ENCODE peak calls at places on chromosomes 12 and 14, in nine cellular contexts. U is GM12865; L is mesenchymal stem cell; Z is ovary; Q is activated CD8-positive, alpha-beta memory T cell treated with anti-CD3 and anti-CD28 coated beads for 48 hours; H is K562; B is GF-D8; G is stimulated activated CD8-positive, alpha-beta memory T cell treated with anti-CD3 and anti-CD28 coated beads, Interleukin-15, amount 100 ng/mL, for 4 hours; K is NCI-H446. T is an unnamed sample.

GRCh38 chr12:43425361-43425760 is 126.6 kb downstream of the ADAMTS20 start:
- DNase-seq in U (no peak), L (no peak), Z (no peak), Q (no peak), H (no peak), B (no peak), G (no peak), K (no peak), T (no peak)

GRCh38 chr14:83425138-83425537 is 1891.5 kb upstream of the SEL1L start:
- DNase-seq in U (no peak), L (no peak), Z (no peak), Q (no peak), H (no peak), B (no peak), G (no peak), K (no peak), T (peak)

GRCh38 chr14:105332352-105332874 is 17.9 kb downstream of the PACS2 start:
- DNase-seq in U (no peak), L (no peak), Z (no peak), Q (no peak), H (no peak), B (peak), G (no peak), K (no peak), T (no peak)

GRCh38 chr12:92063641-92064040 is 82.0 kb downstream of the BTG1 start:
- DNase-seq in U (no peak), L (peak), Z (no peak), Q (no peak), H (no peak), B (no peak), G (no peak), K (no peak), T (peak)

GRCh38 chr12:127115468-127116035 is 1151.4 kb upstream of the TMEM132C start:
- DNase-seq in U (no peak), L (no peak), Z (no peak), Q (no peak), H (no peak), B (no peak), G (no peak), K (no peak), T (no peak)

GRCh38 chr12:3770891-3771290 is 18.0 kb upstream of the CRACR2A start:
- DNase-seq in U (no peak), L (peak), Z (no peak), Q (no peak), H (no peak), B (no peak), G (no peak), K (no peak), T (peak)

GRCh38 chr14:88614218-88614907 is 51.5 kb downstream of the ZC3H14 start:
- DNase-seq in U (peak), L (peak), Z (no peak), Q (no peak), H (no peak), B (no peak), G (no peak), K (no peak), T (peak)

GRCh38 chr14:67602995-67603545 is 3.0 kb upstream of the PIGH start:
- DNase-seq in U (peak), L (peak), Z (no peak), Q (no peak), H (no peak), B (no peak), G (no peak), K (no peak), T (peak)

GRCh38 chr14:53982546-53982945 is 25.9 kb upstream of the BMP4 start:
- DNase-seq in U (no peak), L (no peak), Z (no peak), Q (no peak), H (no peak), B (no peak), G (no peak), K (no peak), T (no peak)

GRCh38 chr12:47186246-47186645 is 106.5 kb upstream of the AMIGO2 start:
- DNase-seq in U (no peak), L (no peak), Z (no peak), Q (no peak), H (no peak), B (no peak), G (no peak), K (no peak), T (no peak)

GRCh38 chr14:102086346-102086971 is 385 bp downstream of the HSP90AA1 start:
- DNase-seq in U (peak), L (peak), Z (peak), Q (no peak), H (peak), B (no peak), G (peak), K (peak), T (peak)

GRCh38 chr12:52903855-52904508 is 894 bp downstream of the KRT8 start:
- DNase-seq in U (peak), L (peak), Z (peak), Q (no peak), H (peak), B (no peak), G (no peak), K (no peak), T (peak)

GRCh38 chr12:65463082-65463481 is 184.6 kb downstream of the MSRB3 start:
- DNase-seq in U (no peak), L (no peak), Z (no peak), Q (no peak), H (no peak), B (no peak), G (no peak), K (no peak), T (no peak)

GRCh38 chr12:16136206-16136605 is 141.3 kb downstream of the SLC15A5 start:
- DNase-seq in U (no peak), L (no peak), Z (no peak), Q (no peak), H (no peak), B (no peak), G (no peak), K (no peak), T (no peak)

GRCh38 chr12:16453319-16453718 is 105.9 kb downstream of the MGST1 start:
- DNase-seq in U (no peak), L (no peak), Z (no peak), Q (no peak), H (no peak), B (no peak), G (no peak), K (no peak), T (no peak)

GRCh38 chr12:87618199-87618598 is 411.0 kb downstream of the C12orf50 start:
- DNase-seq in U (no peak), L (no peak), Z (no peak), Q (no peak), H (no peak), B (no peak), G (no peak), K (no peak), T (peak)

GRCh38 chr12:50882563-50882962 is 39.8 kb downstream of the TMPRSS12 start:
- DNase-seq in U (no peak), L (no peak), Z (no peak), Q (no peak), H (no peak), B (no peak), G (no peak), K (no peak), T (peak)

GRCh38 chr12:54891717-54892478 is 37.6 kb downstream of the MUCL1 start:
- DNase-seq in U (no peak), L (peak), Z (no peak), Q (no peak), H (no peak), B (no peak), G (no peak), K (no peak), T (no peak)

GRCh38 chr14:50225974-50226297 is 5.4 kb downstream of the SOS2 start:
- DNase-seq in U (no peak), L (peak), Z (no peak), Q (no peak), H (peak), B (peak), G (no peak), K (no peak), T (no peak)

GRCh38 chr14:61988240-61988639 is 226.0 kb downstream of the SNAPC1 start:
- DNase-seq in U (no peak), L (no peak), Z (no peak), Q (no peak), H (no peak), B (no peak), G (no peak), K (no peak), T (no peak)

GRCh38 chr14:23175823-23176222 is 7.6 kb downstream of the SLC7A8 start:
- DNase-seq in U (no peak), L (no peak), Z (no peak), Q (no peak), H (no peak), B (no peak), G (no peak), K (peak), T (peak)

GRCh38 chr14:53432378-53432802 is 279.3 kb upstream of the DDHD1 start:
- DNase-seq in U (peak), L (peak), Z (no peak), Q (no peak), H (peak), B (no peak), G (no peak), K (peak), T (peak)

T was measured in amniotic epithelial cell.